ENCODE peak calls at places on chromosomes 1 and 21, in five cellular contexts. K, L, F, D and U are unnamed samples.

GRCh38 chr21:37044643-37045042 is 28.2 kb downstream of the PIGP start:
- DNase-seq in K (no peak), L (no peak), F (no peak), D (no peak), U (no peak)

GRCh38 chr1:228110536-228110935 is 1.4 kb upstream of the MRPL55 start:
- DNase-seq in K (no peak), L (no peak), F (no peak), D (no peak), U (no peak)

GRCh38 chr1:198132060-198132781 is 24.6 kb upstream of the NEK7 start:
- DNase-seq in K (no peak), L (peak), F (no peak), D (no peak), U (no peak)

GRCh38 chr1:8519167-8519566 is 201.3 kb downstream of the SLC45A1 start:
- DNase-seq in K (no peak), L (no peak), F (no peak), D (no peak), U (no peak)

GRCh38 chr1:65105596-65105995 is 42.4 kb upstream of the AK4 start:
- DNase-seq in K (no peak), L (no peak), F (no peak), D (no peak), U (no peak)

GRCh38 chr1:179288977-179289376 is 4.6 kb upstream of the SOAT1 start:
- DNase-seq in K (no peak), L (no peak), F (no peak), D (no peak), U (no peak)

GRCh38 chr1:179105393-179105792 is 23.5 kb downstream of the TOR3A start:
- DNase-seq in K (peak), L (no peak), F (peak), D (peak), U (peak)

GRCh38 chr21:33069994-33070811 is at the start of gene OLIG1:
- DNase-seq in K (peak), L (no peak), F (peak), D (no peak), U (no peak)

GRCh38 chr21:39373634-39374033 is 24.7 kb upstream of the HMGN1 start:
- DNase-seq in K (no peak), L (no peak), F (peak), D (peak), U (peak)

GRCh38 chr1:235002706-235003300 is 125.8 kb downstream of the TOMM20 start:
- DNase-seq in K (no peak), L (no peak), F (no peak), D (no peak), U (no peak)

GRCh38 chr1:12601690-12602632 is 16.0 kb downstream of the DHRS3 start:
- DNase-seq in K (no peak), L (no peak), F (peak), D (peak), U (peak)

GRCh38 chr21:39381009-39381408 is 32.1 kb upstream of the HMGN1 start:
- DNase-seq in K (no peak), L (no peak), F (no peak), D (no peak), U (no peak)

GRCh38 chr21:28431022-28431421 is 561.7 kb downstream of the LTN1 start:
- DNase-seq in K (no peak), L (no peak), F (no peak), D (no peak), U (no peak)
- TF ChIP-seq JUNB in K (no peak), L (no peak), F (no peak), D (no peak), U (no peak)

DNA sequence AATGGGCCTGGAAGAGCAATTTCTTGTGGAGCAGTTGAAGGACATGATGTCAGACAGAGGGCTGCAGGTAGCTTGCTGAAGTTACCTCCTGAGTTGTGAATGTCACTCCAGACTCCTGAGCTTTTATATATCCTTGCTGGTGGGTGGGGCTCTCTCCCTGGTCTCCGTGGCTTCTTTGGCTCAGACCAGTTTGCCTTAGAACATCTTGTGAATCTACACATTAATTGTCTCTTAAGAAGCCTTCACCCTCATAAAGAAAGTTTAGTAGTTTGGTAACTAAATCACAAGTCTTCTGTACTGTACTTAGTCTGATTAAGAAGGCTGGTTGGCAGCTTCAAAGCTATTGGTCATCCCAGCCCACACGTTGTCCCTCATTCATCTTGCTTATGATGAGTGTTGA is at the start of gene KRTAP11-1:
- DNase-seq in K (no peak), L (no peak), F (no peak), D (no peak), U (no peak)
- TF ChIP-seq JUNB in K (no peak), L (no peak), F (no peak), D (no peak), U (no peak)

GRCh38 chr1:215269955-215270354 is 187.4 kb downstream of the KCNK2 start:
- DNase-seq in K (no peak), L (no peak), F (peak), D (no peak), U (no peak)

GRCh38 chr1:215276582-215276981 is 194.0 kb downstream of the KCNK2 start:
- DNase-seq in K (no peak), L (no peak), F (no peak), D (no peak), U (no peak)

GRCh38 chr1:215279682-215280081 is 197.1 kb downstream of the KCNK2 start:
- DNase-seq in K (no peak), L (no peak), F (no peak), D (no peak), U (no peak)

GRCh38 chr1:215277537-215277936 is 195.0 kb downstream of the KCNK2 start:
- DNase-seq in K (no peak), L (no peak), F (no peak), D (no peak), U (no peak)

DNA sequence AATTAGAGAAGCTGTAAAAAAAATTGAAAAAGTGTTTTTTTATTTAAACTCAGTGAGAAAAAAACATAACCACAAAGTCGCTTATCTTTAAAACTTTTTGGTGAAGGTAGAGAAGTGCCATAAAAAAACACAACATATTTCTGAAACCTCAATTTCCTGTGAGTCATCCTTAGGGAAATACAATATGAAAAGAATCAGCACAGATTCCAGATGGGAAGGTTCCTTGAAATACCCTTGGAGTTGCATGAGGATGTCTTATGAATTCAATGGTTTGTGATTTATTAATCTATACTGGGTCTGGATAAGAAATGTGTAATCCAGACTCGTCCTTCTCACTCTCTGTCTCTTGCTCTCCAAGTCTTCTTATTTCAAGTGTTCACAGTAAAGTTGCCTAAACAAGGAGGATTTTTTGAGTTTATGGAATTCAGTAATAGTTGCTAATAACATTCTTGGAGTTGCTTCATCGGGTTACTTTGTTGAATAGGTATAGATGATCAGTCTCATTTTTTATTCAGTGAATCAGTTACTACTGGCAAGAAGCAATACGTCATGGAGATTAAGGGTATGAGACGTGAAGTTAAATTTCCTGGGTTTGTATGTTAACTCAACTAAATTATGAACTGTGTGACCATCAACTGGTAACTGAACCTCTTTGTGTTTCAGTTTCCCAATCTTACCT is 191.4 kb downstream of the KCNK2 start:
- DNase-seq in K (no peak), L (no peak), F (no peak), D (no peak), U (no peak)
- TF ChIP-seq JUNB in K (no peak), L (no peak), F (no peak), D (no peak), U (no peak)

GRCh38 chr1:93565496-93566221 is 116.0 kb downstream of the BCAR3 start:
- DNase-seq in K (no peak), L (no peak), F (no peak), D (no peak), U (no peak)

GRCh38 chr1:93571623-93572310 is 109.9 kb downstream of the BCAR3 start:
- DNase-seq in K (no peak), L (no peak), F (no peak), D (no peak), U (no peak)

GRCh38 chr1:93567255-93567918 is 114.2 kb downstream of the BCAR3 start:
- DNase-seq in K (no peak), L (no peak), F (no peak), D (peak), U (peak)

GRCh38 chr1:93569479-93569878 is 112.2 kb downstream of the BCAR3 start:
- DNase-seq in K (no peak), L (no peak), F (no peak), D (no peak), U (no peak)

GRCh38 chr1:93566227-93566626 is 115.4 kb downstream of the BCAR3 start:
- DNase-seq in K (no peak), L (no peak), F (no peak), D (no peak), U (no peak)
- TF ChIP-seq JUNB in K (no peak), L (no peak), F (no peak), D (no peak), U (no peak)

GRCh38 chr1:44747878-44748277 is 8.2 kb downstream of the KIF2C start:
- DNase-seq in K (no peak), L (no peak), F (peak), D (no peak), U (no peak)
- TF ChIP-seq JUNB in K (no peak), L (no peak), F (no peak), D (no peak), U (no peak)

GRCh38 chr1:30325085-30325935 is 398.1 kb downstream of the MATN1 start:
- DNase-seq in K (no peak), L (no peak), F (no peak), D (no peak), U (no peak)
- TF ChIP-seq JUNB in K (no peak), L (no peak), F (no peak), D (no peak), U (no peak)